ENCODE peak calls at places on chromosomes 6 and 20, in nine cellular contexts. B, P, V, A, J, W, R, F and X are unnamed samples.

GRCh38 chr6:118085665-118086064 is 178.6 kb downstream of the SLC35F1 start:
- DNase-seq in F (no peak), B (no peak), V (no peak), J (no peak), W (no peak), P (no peak), A (no peak), R (no peak), X (no peak)

GRCh38 chr20:63473555-63474449 is 1.3 kb upstream of the KCNQ2 start:
- DNase-seq in J (no peak), P (no peak), B (no peak), R (no peak), F (no peak), W (no peak), V (no peak), A (no peak), X (no peak)

GRCh38 chr20:57501461-57502330 is 23.2 kb downstream of the CTCFL start:
- DNase-seq in B (no peak), P (no peak), W (no peak), F (no peak), V (no peak), J (peak; percentile 33), A (no peak), R (no peak), X (no peak)

GRCh38 chr6:161273356-161273751 is 507 bp downstream of the AGPAT4 start:
- DNase-seq in R (no peak), B (peak; percentile 32), F (no peak), J (peak; percentile 54), A (no peak), P (peak; percentile 79), W (no peak), V (no peak), X (no peak)

GRCh38 chr20:50302463-50303041 is 111.9 kb downstream of the CEBPB start:
- DNase-seq in R (no peak), B (no peak), A (peak; percentile 37), P (peak; percentile 61), J (no peak), W (no peak), V (peak; percentile 31), F (no peak), X (peak; percentile 50)

GRCh38 chr6:136958168-136958567 is 36.1 kb downstream of the SLC35D3 start:
- DNase-seq in J (no peak), R (no peak), P (no peak), A (no peak), B (no peak), W (no peak), F (no peak), V (no peak), X (no peak)

GRCh38 chr20:24672181-24672880 is 202.9 kb downstream of the SYNDIG1 start:
- DNase-seq in A (peak; percentile 52), R (no peak), W (no peak), F (no peak), V (no peak), J (no peak), P (peak; percentile 70), B (no peak), X (no peak)

GRCh38 chr6:24719125-24719931 is at the start of gene C6orf62:
- DNase-seq in R (no peak), P (peak; percentile 79), V (peak; percentile 59), B (peak; percentile 27), J (peak; percentile 30), W (peak; percentile 40), A (peak; percentile 84), F (peak; percentile 20), X (peak; percentile 25)

GRCh38 chr6:158011478-158011920 is 29.8 kb downstream of the SYNJ2 start:
- DNase-seq in F (no peak), R (no peak), J (no peak), P (no peak), B (no peak), A (peak; percentile 5), V (no peak), W (no peak), X (no peak)

GRCh38 chr20:17647391-17648305 is 34.4 kb downstream of the RRBP1 start:
- DNase-seq in P (peak; percentile 65), J (no peak), W (no peak), R (no peak), A (peak; percentile 67), V (no peak), F (no peak), B (no peak), X (no peak)

GRCh38 chr6:25041676-25042598 is 106.2 kb upstream of the RIPOR2 start:
- DNase-seq in V (no peak), P (no peak), A (peak; percentile 87), F (no peak), J (no peak), W (no peak), R (no peak), B (no peak), X (no peak)

GRCh38 chr6:14277405-14277930 is 159.9 kb downstream of the CD83 start:
- DNase-seq in R (no peak), P (no peak), J (no peak), B (no peak), V (no peak), F (no peak), A (no peak), W (no peak), X (no peak)

GRCh38 chr6:40390144-40390800 is 196.9 kb downstream of the LRFN2 start:
- DNase-seq in A (no peak), V (no peak), R (no peak), B (no peak), F (no peak), P (no peak), W (no peak), J (no peak), X (no peak)

GRCh38 chr6:129730477-129731165 is 20.6 kb upstream of the ARHGAP18 start:
- DNase-seq in P (no peak), B (no peak), J (no peak), W (no peak), V (no peak), A (no peak), F (no peak), R (no peak), X (peak; percentile 48)

GRCh38 chr20:24370249-24370648 is 99.2 kb upstream of the SYNDIG1 start:
- DNase-seq in W (no peak), V (no peak), A (no peak), P (no peak), B (no peak), F (no peak), J (no peak), R (peak; percentile 18), X (no peak)

GRCh38 chr6:109874621-109875020 is 103.5 kb upstream of the GPR6 start:
- DNase-seq in P (no peak), V (no peak), W (no peak), R (no peak), F (no peak), J (no peak), B (no peak), A (no peak), X (no peak)

GRCh38 chr6:45922728-45923351 is 92.8 kb downstream of the CLIC5 start:
- DNase-seq in B (peak; percentile 56), P (peak; percentile 80), R (peak; percentile 68), F (no peak), A (peak; percentile 85), W (peak; percentile 53), J (peak; percentile 52), V (peak; percentile 75), X (peak; percentile 65)

GRCh38 chr20:57849126-57849867 is 139.5 kb upstream of the PMEPA1 start:
- DNase-seq in F (no peak), J (no peak), B (no peak), V (no peak), R (peak; percentile 30), P (peak; percentile 41), W (no peak), A (no peak), X (no peak)

GRCh38 chr6:37130704-37131103 is 39.2 kb upstream of the PIM1 start:
- DNase-seq in W (peak; percentile 47), J (peak; percentile 22), F (no peak), R (peak; percentile 82), V (no peak), A (peak; percentile 78), P (no peak), B (peak; percentile 70), X (no peak)

GRCh38 chr20:48937674-48938073 is 16.2 kb downstream of the ARFGEF2 start:
- DNase-seq in J (no peak), F (no peak), A (no peak), R (no peak), W (no peak), P (no peak), V (no peak), B (no peak), X (no peak)
- H3K27ac ChIP-seq in J (no peak overlapping the region), F (no peak overlapping the region), A (no peak overlapping the region), R (peak overlapping the region; percentile 10), W (no peak overlapping the region), P (no peak overlapping the region), V (no peak overlapping the region), B (no peak overlapping the region), X (no peak overlapping the region)

DNA sequence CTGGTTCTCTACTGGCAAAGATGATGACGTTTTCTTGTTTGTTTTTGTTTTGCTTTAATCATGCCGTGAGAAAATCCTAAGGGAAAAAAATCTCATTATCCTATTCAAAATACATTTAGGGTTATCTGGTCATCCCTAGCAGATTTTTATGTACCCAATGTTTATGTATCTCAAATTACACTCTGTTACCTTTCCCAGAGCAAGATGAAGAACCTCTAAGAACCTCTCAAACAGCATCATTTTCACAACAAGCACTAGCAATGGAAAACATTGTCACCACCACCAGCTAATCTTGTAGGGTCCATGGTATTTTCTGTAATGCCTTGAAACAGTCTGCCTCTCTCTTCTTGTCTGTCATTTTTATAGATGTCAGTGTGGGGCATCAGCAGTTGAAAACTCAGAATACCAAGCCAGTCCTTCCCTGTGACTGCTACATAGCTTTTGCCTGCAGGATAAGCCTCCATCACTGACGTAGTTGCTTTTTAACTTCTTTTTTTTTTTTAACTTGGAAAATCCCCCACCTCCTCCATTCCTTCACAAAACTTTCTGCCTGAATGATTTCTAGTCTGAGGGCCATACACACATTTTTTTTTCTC is 2.4 kb upstream of the SNAP25 start:
- DNase-seq in A (no peak), B (no peak), R (no peak), F (no peak), J (no peak), V (no peak), W (no peak), P (no peak), X (peak; percentile 46)
- H3K27ac ChIP-seq in A (no peak overlapping the region), B (no peak overlapping the region), R (peak overlapping the region; percentile 81), F (no peak overlapping the region), J (peak overlapping the region; percentile 51), V (no peak overlapping the region), W (no peak overlapping the region), P (peak overlapping the region; percentile 33), X (no peak overlapping the region)

GRCh38 chr6:7732219-7732618 is 6.3 kb downstream of the BMP6 start:
- DNase-seq in W (no peak), J (no peak), V (no peak), F (no peak), A (no peak), P (no peak), R (no peak), B (no peak), X (no peak)
- H3K27ac ChIP-seq in W (no peak overlapping the region), J (no peak overlapping the region), V (no peak overlapping the region), F (no peak overlapping the region), A (no peak overlapping the region), P (no peak overlapping the region), R (no peak overlapping the region), B (no peak overlapping the region), X (no peak overlapping the region)

DNA sequence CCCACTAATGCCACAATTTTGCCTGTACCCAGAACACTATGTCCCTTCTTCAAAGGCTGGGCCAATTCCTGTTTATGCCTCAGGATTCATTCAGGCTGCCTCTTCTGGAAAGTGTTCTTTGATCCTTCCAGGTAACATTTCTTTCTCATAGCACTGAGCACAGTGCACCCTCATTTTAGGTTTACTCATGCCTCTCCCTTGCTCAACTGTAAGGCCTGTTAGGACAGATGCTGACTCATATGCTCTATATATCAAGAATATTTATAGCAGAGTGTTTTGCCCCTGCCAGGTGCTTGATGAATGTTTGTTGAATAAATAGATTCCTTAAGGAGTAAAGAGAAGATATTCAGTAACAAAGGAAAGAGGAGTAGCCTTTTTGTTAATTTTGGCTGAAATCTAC is 263.9 kb downstream of the PHF3 start:
- DNase-seq in R (no peak), V (no peak), P (no peak), F (no peak), B (no peak), W (no peak), J (no peak), A (no peak), X (peak; percentile 54)
- H3K27ac ChIP-seq in R (no peak overlapping the region), V (no peak overlapping the region), P (no peak overlapping the region), F (no peak overlapping the region), B (no peak overlapping the region), W (no peak overlapping the region), J (no peak overlapping the region), A (no peak overlapping the region), X (no peak overlapping the region)